ENCODE peak calls at places on chromosomes 12 and 14, in nine cellular contexts. P is HCT116; W is lower lobe of right lung; R is heart left ventricle; M is CD8-positive, alpha-beta T cell; G is A549; E is Peyer's patch; X is right atrium auricular region; S is vagina. A is an unnamed sample.
A peak's percentile ranks its signal among the peaks of the same experiment; 100 is the strongest.

GRCh38 chr12:69024413-69024812 is 91.4 kb upstream of the CPM start:
- DNase-seq in R (no peak), P (peak; percentile 64), M (no peak), S (no peak), W (peak; percentile 92), E (no peak), X (no peak), G (peak; percentile 77), A (no peak)

GRCh38 chr14:94392510-94392935 is 4.1 kb upstream of the SERPINA1 start:
- DNase-seq in G (no peak), X (peak; percentile 68), W (peak; percentile 84), M (no peak), R (no peak), E (peak; percentile 19), S (no peak), P (no peak), A (peak; percentile 30)

GRCh38 chr14:69987416-69988144 is 108.4 kb downstream of the SMOC1 start:
- DNase-seq in S (no peak), R (no peak), M (no peak), P (no peak), W (no peak), E (no peak), X (no peak), G (no peak), A (peak; percentile 90)

GRCh38 chr12:108442077-108442476 is 73.0 kb upstream of the FICD start:
- DNase-seq in S (no peak), X (no peak), P (no peak), M (no peak), W (no peak), R (no peak), G (no peak), E (no peak), A (no peak)

GRCh38 chr12:56358836-56359532 is 923 bp downstream of the STAT2 start:
- DNase-seq in X (no peak), M (no peak), G (no peak), S (no peak), P (no peak), W (no peak), R (no peak), E (no peak), A (no peak)

GRCh38 chr12:62660763-62661162 is 194.1 kb downstream of the MON2 start:
- DNase-seq in R (no peak), P (no peak), S (no peak), M (no peak), G (peak; percentile 14), E (no peak), X (no peak), W (no peak), A (no peak)

GRCh38 chr14:65703996-65704395 is 291.5 kb downstream of the FUT8 start:
- DNase-seq in W (no peak), E (no peak), P (no peak), S (no peak), R (no peak), X (no peak), M (no peak), G (no peak), A (no peak)

GRCh38 chr12:5648692-5649338 is 216.9 kb downstream of the NTF3 start:
- DNase-seq in R (no peak), E (no peak), G (peak; percentile 35), S (no peak), X (peak; percentile 30), M (no peak), W (no peak), P (peak; percentile 4), A (no peak)

GRCh38 chr12:47801170-47801903 is 18.4 kb downstream of the HDAC7 start:
- DNase-seq in M (no peak), X (no peak), S (no peak), G (no peak), E (no peak), W (peak; percentile 66), R (peak; percentile 73), P (no peak), A (no peak)

GRCh38 chr12:127389923-127390322 is 877.0 kb upstream of the TMEM132C start:
- DNase-seq in M (no peak), G (peak; percentile 6), X (no peak), S (peak; percentile 64), E (no peak), W (no peak), R (no peak), P (no peak), A (peak; percentile 21)

GRCh38 chr12:66960704-66961690 is 282.1 kb upstream of the GRIP1 start:
- DNase-seq in X (no peak), E (no peak), G (no peak), R (no peak), W (no peak), M (no peak), S (no peak), P (no peak), A (no peak)

GRCh38 chr12:99352269-99352668 is 295.3 kb upstream of the GARIN6 start:
- DNase-seq in P (no peak), X (no peak), S (no peak), E (no peak), G (no peak), M (no peak), W (no peak), R (no peak), A (no peak)
- H3K4me3 ChIP-seq in P (no peak overlapping the region), X (no peak overlapping the region), S (no peak overlapping the region), E (no peak overlapping the region), G (no peak overlapping the region), M (no peak overlapping the region), W (no peak overlapping the region), R (no peak overlapping the region), A (no peak overlapping the region)

DNA sequence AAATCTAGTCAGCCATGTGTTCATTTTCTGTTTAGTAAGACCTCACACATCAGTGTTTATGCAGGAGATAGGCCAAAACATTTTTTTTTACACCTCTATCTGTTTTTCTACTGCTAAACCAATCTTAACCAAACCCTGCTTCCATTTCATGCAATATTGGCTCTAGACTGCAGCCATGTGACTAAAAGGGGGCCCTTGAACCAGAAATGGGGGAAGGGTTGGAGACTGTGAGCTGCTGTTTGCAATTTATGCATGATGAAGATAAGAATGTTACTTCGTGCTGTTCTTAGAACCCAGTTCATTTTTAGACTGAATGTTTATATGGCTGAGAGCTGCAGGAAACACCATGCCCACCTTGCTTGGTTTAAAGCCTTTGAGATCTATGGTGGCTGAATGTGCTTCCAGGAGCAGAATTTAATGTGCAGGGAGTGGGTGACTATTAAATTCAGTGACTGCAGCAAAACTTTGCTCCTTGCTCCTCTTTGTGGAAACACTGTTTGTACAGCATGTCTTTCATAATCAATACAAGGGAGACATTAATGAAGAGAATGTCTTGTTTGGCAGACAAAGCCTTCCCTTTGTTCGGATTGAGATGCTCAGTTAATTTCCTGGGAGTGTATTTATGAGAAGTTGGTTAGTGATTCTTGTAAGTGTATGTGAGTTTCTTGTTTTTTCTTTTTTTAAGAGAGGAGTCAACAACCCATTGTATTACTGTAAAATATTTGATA is 53.6 kb downstream of the CHST11 start:
- DNase-seq in G (no peak), P (no peak), E (no peak), S (no peak), X (no peak), R (no peak), W (no peak), M (no peak), A (no peak)
- H3K4me1 ChIP-seq in G (peaks cover 19% of the 10 kb centered on the region), P (peaks cover 3% of the 10 kb centered on the region), E (no peaks in the 10 kb centered on the region), S (peaks cover 13% of the 10 kb centered on the region), X (no peaks in the 10 kb centered on the region), R (peaks cover 57% of the 10 kb centered on the region), W (peaks cover 31% of the 10 kb centered on the region), M (peaks cover 21% of the 10 kb centered on the region), A (peaks cover 13% of the 10 kb centered on the region)

GRCh38 chr12:20426956-20427355 is 58.6 kb downstream of the PDE3A start:
- DNase-seq in R (no peak), E (no peak), S (no peak), X (no peak), M (no peak), G (no peak), W (no peak), P (no peak), A (no peak)

GRCh38 chr12:20426191-20426590 is 57.9 kb downstream of the PDE3A start:
- DNase-seq in E (no peak), W (no peak), P (no peak), X (peak; percentile 85), M (no peak), G (no peak), S (no peak), R (no peak), A (peak; percentile 15)

GRCh38 chr12:20421338-20421890 is 53.1 kb downstream of the PDE3A start:
- DNase-seq in R (no peak), M (no peak), X (no peak), E (no peak), S (no peak), G (no peak), P (no peak), W (no peak), A (no peak)

GRCh38 chr12:20420557-20420956 is 52.2 kb downstream of the PDE3A start:
- DNase-seq in R (no peak), X (no peak), E (no peak), M (no peak), S (no peak), G (no peak), W (no peak), P (no peak), A (no peak)

DNA sequence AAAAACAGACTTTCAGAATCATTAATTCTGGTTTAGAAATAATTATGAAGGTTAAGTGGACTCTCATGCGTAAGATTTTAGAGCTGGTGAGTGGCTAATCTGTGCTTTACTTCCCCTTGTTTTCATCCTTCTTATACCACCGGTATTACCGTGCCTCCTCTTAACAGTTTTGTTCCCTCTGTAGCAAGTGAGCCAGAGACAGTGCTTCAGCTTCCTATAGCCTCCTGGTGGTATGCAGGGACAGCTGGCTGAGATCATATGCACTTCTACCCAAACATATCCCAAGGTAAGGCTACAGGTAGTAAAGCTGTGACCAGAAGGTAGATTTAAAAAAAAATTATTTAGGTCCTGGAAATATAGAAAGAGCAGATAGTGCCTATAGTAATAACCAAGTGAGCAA is 55.2 kb downstream of the PDE3A start:
- DNase-seq in P (no peak), M (no peak), R (no peak), G (peak; percentile 6), S (no peak), W (no peak), E (no peak), X (no peak), A (no peak)
- TF ChIP-seq CTCF in P (no peak), M (no peak), R (no peak), G (no peak), S (no peak), W (no peak), E (peak; percentile 42), X (no peak), A (no peak)

DNA sequence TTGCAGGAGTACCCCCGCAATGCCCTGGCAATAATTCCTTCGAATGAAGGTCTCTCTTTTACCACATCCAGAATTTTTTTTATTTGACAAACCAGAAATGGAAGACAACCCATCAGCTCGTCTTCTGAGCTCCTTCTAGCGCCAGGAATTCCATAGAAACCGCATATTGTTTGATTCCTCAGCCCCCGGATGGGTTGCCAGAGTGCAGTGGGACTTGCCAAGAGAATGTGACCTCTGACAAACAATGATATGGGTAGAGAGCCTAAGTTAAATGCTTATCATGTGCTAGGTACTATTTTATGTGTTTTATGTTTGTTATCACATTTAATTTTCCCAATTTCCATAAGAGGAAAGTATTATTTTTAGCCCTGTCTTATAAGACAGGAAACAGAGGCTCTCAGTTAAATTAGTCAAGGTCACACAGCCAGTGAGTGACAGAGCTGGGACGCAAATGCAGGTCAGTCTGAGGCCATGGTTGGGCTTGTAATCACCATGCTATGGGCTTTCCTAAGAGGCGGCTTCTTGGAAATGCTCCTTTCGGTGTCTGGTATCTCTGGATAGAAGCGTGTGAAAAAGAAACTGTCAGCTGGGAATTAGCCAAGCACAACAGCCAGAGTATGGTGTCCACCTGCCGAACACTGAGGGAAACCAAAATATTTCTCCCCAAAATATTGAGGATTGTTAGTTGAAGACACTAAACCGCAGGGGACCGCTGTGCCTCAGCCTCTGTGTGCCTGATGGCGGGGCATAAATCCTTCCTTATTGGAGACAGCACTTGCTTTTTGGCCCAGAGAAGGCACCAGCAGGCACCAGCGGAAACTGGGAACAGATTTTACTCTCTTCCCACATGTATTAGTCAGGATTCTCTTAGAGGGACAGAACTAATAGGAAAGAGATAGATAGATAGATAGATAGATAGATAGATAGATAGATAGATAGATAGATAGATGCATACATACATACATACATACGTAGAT is 29.4 kb upstream of the ETFBKMT start:
- DNase-seq in E (no peak), W (no peak), M (no peak), G (no peak), R (no peak), P (no peak), S (no peak), X (no peak), A (peak; percentile 72)
- H3K4me3 ChIP-seq in E (no peak overlapping the region), W (no peak overlapping the region), M (no peak overlapping the region), G (no peak overlapping the region), R (no peak overlapping the region), P (no peak overlapping the region), S (no peak overlapping the region), X (peak overlapping the region; percentile 20), A (no peak overlapping the region)

A was measured in testis.